ENCODE peak calls at places on chromosomes 3 and 15, in five cellular contexts. One of them, this sample, is unnamed. For H3K4me1, the result is how much of the 10 kb centered on the place peaks cover.

GRCh38 chr3:156577731-156578130 is 22.8 kb upstream of the SSR3 start:
- DNase-seq in IMR-90: peak
- DNase-seq in stomach: no peak
- DNase-seq in esophagus squamous epithelium: no peak
- DNase-seq in A549: no peak
- DNase-seq in this sample: no peak

GRCh38 chr3:143182861-143183667 is 63.5 kb downstream of the CHST2 start:
- DNase-seq in stomach: no peak
- DNase-seq in esophagus squamous epithelium: no peak
- DNase-seq in IMR-90: no peak
- DNase-seq in A549: no peak
- DNase-seq in this sample: no peak

GRCh38 chr15:81054236-81054635 is 53.5 kb downstream of the TLNRD1 start:
- DNase-seq in A549: no peak
- DNase-seq in esophagus squamous epithelium: no peak
- DNase-seq in IMR-90: no peak
- DNase-seq in stomach: no peak
- DNase-seq in this sample: no peak

GRCh38 chr3:22118542-22118941 is 367.5 kb upstream of the ZNF385D start:
- DNase-seq in IMR-90: no peak
- DNase-seq in A549: no peak
- DNase-seq in esophagus squamous epithelium: no peak
- DNase-seq in stomach: no peak
- DNase-seq in this sample: no peak

GRCh38 chr3:115616461-115616860 is 6.8 kb upstream of the GAP43 start:
- DNase-seq in stomach: no peak
- DNase-seq in IMR-90: no peak
- DNase-seq in A549: no peak
- DNase-seq in esophagus squamous epithelium: no peak
- DNase-seq in this sample: no peak

GRCh38 chr15:69573815-69574472 is 121.3 kb downstream of the RPLP1 start:
- DNase-seq in esophagus squamous epithelium: no peak
- DNase-seq in A549: no peak
- DNase-seq in IMR-90: peak
- DNase-seq in stomach: no peak
- DNase-seq in this sample: no peak

GRCh38 chr3:188026191-188026968 is 127.6 kb upstream of the LPP start:
- DNase-seq in esophagus squamous epithelium: no peak
- DNase-seq in A549: no peak
- DNase-seq in stomach: no peak
- DNase-seq in IMR-90: no peak
- DNase-seq in this sample: no peak

GRCh38 chr3:193837347-193837827 is 244.4 kb downstream of the OPA1 start:
- DNase-seq in stomach: no peak
- DNase-seq in IMR-90: no peak
- DNase-seq in esophagus squamous epithelium: no peak
- DNase-seq in A549: no peak
- DNase-seq in this sample: no peak

GRCh38 chr15:70063284-70063991 is 34.3 kb downstream of the TLE3 start:
- DNase-seq in A549: no peak
- DNase-seq in stomach: no peak
- DNase-seq in esophagus squamous epithelium: no peak
- DNase-seq in IMR-90: no peak
- DNase-seq in this sample: no peak

GRCh38 chr3:143597774-143598652 is 250.3 kb downstream of the SLC9A9 start:
- DNase-seq in esophagus squamous epithelium: no peak
- DNase-seq in IMR-90: no peak
- DNase-seq in A549: peak
- DNase-seq in stomach: no peak
- DNase-seq in this sample: no peak

GRCh38 chr15:51818156-51818555 is 11.3 kb upstream of the TMOD3 start:
- DNase-seq in IMR-90: no peak
- DNase-seq in stomach: no peak
- DNase-seq in esophagus squamous epithelium: no peak
- DNase-seq in A549: no peak
- DNase-seq in this sample: no peak

GRCh38 chr3:44468572-44469520 is 8.6 kb downstream of the ZNF445 start:
- DNase-seq in A549: no peak
- DNase-seq in IMR-90: peak
- DNase-seq in esophagus squamous epithelium: no peak
- DNase-seq in stomach: no peak
- DNase-seq in this sample: no peak

GRCh38 chr3:63872135-63872924 is 8.7 kb downstream of the ATXN7 start:
- DNase-seq in esophagus squamous epithelium: no peak
- DNase-seq in A549: no peak
- DNase-seq in stomach: no peak
- DNase-seq in IMR-90: peak
- DNase-seq in this sample: no peak

GRCh38 chr3:16923112-16923511 is 38.4 kb downstream of the PLCL2 start:
- DNase-seq in stomach: no peak
- DNase-seq in A549: no peak
- DNase-seq in esophagus squamous epithelium: no peak
- DNase-seq in IMR-90: no peak
- DNase-seq in this sample: no peak

GRCh38 chr3:99601493-99601892 is 36.9 kb upstream of the COL8A1 start:
- DNase-seq in A549: no peak
- DNase-seq in stomach: no peak
- DNase-seq in esophagus squamous epithelium: no peak
- DNase-seq in IMR-90: no peak
- DNase-seq in this sample: no peak

GRCh38 chr3:14570864-14571263 is 30.7 kb upstream of the GRIP2 start:
- DNase-seq in stomach: no peak
- DNase-seq in A549: no peak
- DNase-seq in IMR-90: no peak
- DNase-seq in esophagus squamous epithelium: no peak
- DNase-seq in this sample: no peak

GRCh38 chr3:60571511-60571910 is 679.7 kb downstream of the FHIT start:
- DNase-seq in A549: no peak
- DNase-seq in esophagus squamous epithelium: no peak
- DNase-seq in IMR-90: no peak
- DNase-seq in stomach: no peak
- DNase-seq in this sample: no peak

GRCh38 chr15:65901836-65902235 is 32.5 kb downstream of the RAB11A start:
- DNase-seq in A549: no peak
- DNase-seq in esophagus squamous epithelium: no peak
- DNase-seq in IMR-90: no peak
- DNase-seq in stomach: no peak
- DNase-seq in this sample: no peak

GRCh38 chr3:104819333-104819732 is 547.4 kb upstream of the ALCAM start:
- DNase-seq in stomach: no peak
- DNase-seq in esophagus squamous epithelium: no peak
- DNase-seq in IMR-90: no peak
- DNase-seq in A549: no peak
- DNase-seq in this sample: no peak

GRCh38 chr3:181329024-181329423 is 339.5 kb upstream of the DNAJC19 start:
- DNase-seq in A549: no peak
- DNase-seq in esophagus squamous epithelium: no peak
- DNase-seq in IMR-90: no peak
- DNase-seq in stomach: no peak
- DNase-seq in this sample: no peak

GRCh38 chr3:186882125-186882524 is 39.6 kb downstream of the ADIPOQ start:
- DNase-seq in A549: no peak
- DNase-seq in esophagus squamous epithelium: no peak
- DNase-seq in IMR-90: no peak
- DNase-seq in stomach: no peak
- DNase-seq in this sample: no peak

GRCh38 chr15:92606126-92606835 is 49.3 kb downstream of the FAM174B start:
- DNase-seq in IMR-90: no peak
- DNase-seq in stomach: no peak
- DNase-seq in esophagus squamous epithelium: no peak
- DNase-seq in A549: no peak
- DNase-seq in this sample: no peak

GRCh38 chr3:28576590-28577220 is 228.1 kb upstream of the AZI2 start:
- DNase-seq in esophagus squamous epithelium: no peak
- DNase-seq in IMR-90: no peak
- DNase-seq in stomach: no peak
- DNase-seq in A549: no peak
- DNase-seq in this sample: no peak

GRCh38 chr3:168165390-168166269 is 69.9 kb upstream of the GOLIM4 start:
- DNase-seq in stomach: peak
- DNase-seq in A549: peak
- DNase-seq in esophagus squamous epithelium: no peak
- DNase-seq in IMR-90: peak
- DNase-seq in this sample: peak

GRCh38 chr3:117660941-117661635 is 951.5 kb downstream of the TUSC7 start:
- DNase-seq in esophagus squamous epithelium: no peak
- DNase-seq in stomach: no peak
- DNase-seq in A549: no peak
- DNase-seq in IMR-90: peak
- DNase-seq in this sample: no peak

GRCh38 chr15:37035349-37035748 is 65.0 kb downstream of the MEIS2 start:
- DNase-seq in A549: no peak
- DNase-seq in stomach: no peak
- DNase-seq in esophagus squamous epithelium: no peak
- DNase-seq in IMR-90: peak
- DNase-seq in this sample: no peak
- H3K4me1 ChIP-seq in A549: under half
- H3K4me1 ChIP-seq in stomach: under half
- H3K4me1 ChIP-seq in esophagus squamous epithelium: under half
- H3K4me1 ChIP-seq in IMR-90: under half
- H3K4me1 ChIP-seq in this sample: under half

GRCh38 chr3:153161714-153162512 is at the start of gene RAP2B:
- DNase-seq in stomach: peak
- DNase-seq in A549: peak
- DNase-seq in esophagus squamous epithelium: peak
- DNase-seq in IMR-90: peak
- DNase-seq in this sample: peak

GRCh38 chr3:153161138-153161713 is 800 bp upstream of the RAP2B start:
- DNase-seq in IMR-90: peak
- DNase-seq in esophagus squamous epithelium: peak
- DNase-seq in A549: peak
- DNase-seq in stomach: peak
- DNase-seq in this sample: peak

GRCh38 chr3:153159771-153160397 is 2.1 kb upstream of the RAP2B start:
- DNase-seq in stomach: no peak
- DNase-seq in A549: no peak
- DNase-seq in IMR-90: no peak
- DNase-seq in esophagus squamous epithelium: no peak
- DNase-seq in this sample: no peak

GRCh38 chr3:153158961-153159735 is 2.9 kb upstream of the RAP2B start:
- DNase-seq in esophagus squamous epithelium: no peak
- DNase-seq in IMR-90: no peak
- DNase-seq in A549: no peak
- DNase-seq in stomach: no peak
- DNase-seq in this sample: no peak

GRCh38 chr3:153160451-153161137 is 1.4 kb upstream of the RAP2B start:
- DNase-seq in IMR-90: peak
- DNase-seq in A549: peak
- DNase-seq in esophagus squamous epithelium: peak
- DNase-seq in stomach: peak
- DNase-seq in this sample: peak
- TF ChIP-seq POLR2A in IMR-90: peak
- TF ChIP-seq POLR2A in A549: peak
- TF ChIP-seq POLR2A in esophagus squamous epithelium: peak
- TF ChIP-seq POLR2A in stomach: no peak
- TF ChIP-seq POLR2A in this sample: no peak

GRCh38 chr3:48693826-48694225 is 8.1 kb upstream of the NCKIPSD start:
- DNase-seq in esophagus squamous epithelium: no peak
- DNase-seq in IMR-90: no peak
- DNase-seq in stomach: no peak
- DNase-seq in A549: no peak
- DNase-seq in this sample: no peak

GRCh38 chr3:48696156-48696555 is 10.4 kb upstream of the NCKIPSD start:
- DNase-seq in stomach: no peak
- DNase-seq in esophagus squamous epithelium: no peak
- DNase-seq in IMR-90: no peak
- DNase-seq in A549: no peak
- DNase-seq in this sample: no peak

GRCh38 chr3:48695113-48695753 is 9.5 kb upstream of the NCKIPSD start:
- DNase-seq in IMR-90: peak
- DNase-seq in esophagus squamous epithelium: no peak
- DNase-seq in A549: no peak
- DNase-seq in stomach: peak
- DNase-seq in this sample: peak

GRCh38 chr3:48692551-48692950 is 6.8 kb upstream of the NCKIPSD start:
- DNase-seq in IMR-90: peak
- DNase-seq in esophagus squamous epithelium: no peak
- DNase-seq in A549: no peak
- DNase-seq in stomach: no peak
- DNase-seq in this sample: no peak

GRCh38 chr3:48694610-48695051 is 8.9 kb upstream of the NCKIPSD start:
- DNase-seq in A549: peak
- DNase-seq in esophagus squamous epithelium: no peak
- DNase-seq in IMR-90: peak
- DNase-seq in stomach: peak
- DNase-seq in this sample: peak
- H3K4me3 ChIP-seq in A549: no peak
- H3K4me3 ChIP-seq in esophagus squamous epithelium: peak
- H3K4me3 ChIP-seq in IMR-90: peak
- H3K4me3 ChIP-seq in stomach: peak
- H3K4me3 ChIP-seq in this sample: peak

GRCh38 chr3:11581237-11582122 is 62.2 kb downstream of the VGLL4 start:
- DNase-seq in A549: no peak
- DNase-seq in esophagus squamous epithelium: no peak
- DNase-seq in IMR-90: no peak
- DNase-seq in stomach: no peak
- DNase-seq in this sample: no peak
- H3K4me1 ChIP-seq in A549: under half
- H3K4me1 ChIP-seq in esophagus squamous epithelium: half or more
- H3K4me1 ChIP-seq in IMR-90: under half
- H3K4me1 ChIP-seq in stomach: half or more
- H3K4me1 ChIP-seq in this sample: under half

GRCh38 chr3:47012342-47013230 is 33.1 kb downstream of the NBEAL2 start:
- DNase-seq in IMR-90: no peak
- DNase-seq in stomach: peak
- DNase-seq in esophagus squamous epithelium: no peak
- DNase-seq in A549: no peak
- DNase-seq in this sample: no peak
- TF ChIP-seq POLR2A in IMR-90: no peak
- TF ChIP-seq POLR2A in stomach: no peak
- TF ChIP-seq POLR2A in esophagus squamous epithelium: no peak
- TF ChIP-seq POLR2A in A549: no peak
- TF ChIP-seq POLR2A in this sample: no peak

GRCh38 chr3:195889843-195890407 is 18.4 kb downstream of the TNK2 start:
- DNase-seq in A549: no peak
- DNase-seq in esophagus squamous epithelium: no peak
- DNase-seq in stomach: no peak
- DNase-seq in IMR-90: no peak
- DNase-seq in this sample: no peak
- H3K4me3 ChIP-seq in A549: no peak
- H3K4me3 ChIP-seq in esophagus squamous epithelium: no peak
- H3K4me3 ChIP-seq in stomach: no peak
- H3K4me3 ChIP-seq in IMR-90: no peak
- H3K4me3 ChIP-seq in this sample: no peak

GRCh38 chr3:169666501-169667379 is 3.2 kb upstream of the MECOM start:
- DNase-seq in esophagus squamous epithelium: no peak
- DNase-seq in stomach: peak
- DNase-seq in A549: no peak
- DNase-seq in IMR-90: no peak
- DNase-seq in this sample: no peak
- H3K4me1 ChIP-seq in esophagus squamous epithelium: half or more
- H3K4me1 ChIP-seq in stomach: half or more
- H3K4me1 ChIP-seq in A549: under half
- H3K4me1 ChIP-seq in IMR-90: under half
- H3K4me1 ChIP-seq in this sample: under half